ENCODE peak calls at places on chromosomes 12 and 14, in nine cellular contexts. H is HT1080; S is NCI-H1417 treated with DMSO at 0.1 percent for 48 hours; Q is pulmonary artery endothelial cell; Z is GM19239; U is activated T-cell treated with anti-CD3 and anti-CD28 coated beads for 1 hour; D is naive thymus-derived CD8-positive, alpha-beta T cell; R is activated naive CD8-positive, alpha-beta T cell treated with anti-CD3 and anti-CD28 coated beads for 36 hours; L is NCI-H1092. I is an unnamed sample.
A peak's percentile ranks its signal among the peaks of the same experiment; 100 is the strongest.

GRCh38 chr14:32366995-32367394 is 37.9 kb downstream of the AKAP6 start:
- DNase-seq in H (no peak), S (no peak), Q (no peak), Z (no peak), U (no peak), D (no peak), R (no peak), L (peak; percentile 46), I (no peak)

GRCh38 chr14:89041245-89041585 is 216.8 kb downstream of the TTC8 start:
- DNase-seq in H (no peak), S (peak; percentile 44), Q (no peak), Z (no peak), U (no peak), D (no peak), R (no peak), L (peak; percentile 77), I (no peak)

GRCh38 chr12:115149685-115150378 is 465.9 kb upstream of the TBX3 start:
- DNase-seq in H (peak; percentile 78), S (no peak), Q (no peak), Z (no peak), U (no peak), D (no peak), R (no peak), L (no peak), I (no peak)

GRCh38 chr12:79455314-79455713 is 235.4 kb downstream of the PAWR start:
- DNase-seq in H (no peak), S (no peak), Q (no peak), Z (no peak), U (no peak), D (no peak), R (no peak), L (no peak), I (no peak)

GRCh38 chr12:92292016-92292415 is 146.4 kb upstream of the BTG1 start:
- DNase-seq in H (no peak), S (no peak), Q (no peak), Z (no peak), U (no peak), D (no peak), R (no peak), L (no peak), I (no peak)

GRCh38 chr12:11812558-11813421 is 163.3 kb downstream of the ETV6 start:
- DNase-seq in H (peak; percentile 54), S (no peak), Q (no peak), Z (no peak), U (no peak), D (no peak), R (no peak), L (peak; percentile 12), I (peak; percentile 78)

GRCh38 chr14:75279739-75280447 is 1.3 kb downstream of the FOS start:
- DNase-seq in H (no peak), S (no peak), Q (no peak), Z (no peak), U (no peak), D (no peak), R (peak; percentile 20), L (no peak), I (no peak)

GRCh38 chr12:46492471-46493351 is 120.1 kb upstream of the SLC38A2 start:
- DNase-seq in H (peak; percentile 77), S (no peak), Q (peak; percentile 96), Z (no peak), U (no peak), D (no peak), R (no peak), L (no peak), I (no peak)

GRCh38 chr12:11846504-11846903 is 197.0 kb downstream of the ETV6 start:
- DNase-seq in H (no peak), S (no peak), Q (no peak), Z (no peak), U (no peak), D (no peak), R (no peak), L (no peak), I (no peak)

GRCh38 chr12:62684586-62685295 is 218.1 kb downstream of the MON2 start:
- DNase-seq in H (no peak), S (no peak), Q (no peak), Z (no peak), U (no peak), D (no peak), R (no peak), L (no peak), I (no peak)

GRCh38 chr12:111355181-111355925 is 13.5 kb downstream of the PHETA1 start:
- DNase-seq in H (no peak), S (no peak), Q (no peak), Z (no peak), U (no peak), D (no peak), R (no peak), L (no peak), I (no peak)

GRCh38 chr12:102351326-102351725 is 129.0 kb downstream of the IGF1 start:
- DNase-seq in H (no peak), S (no peak), Q (no peak), Z (no peak), U (no peak), D (no peak), R (no peak), L (no peak), I (no peak)

I was measured in GM12865.